ENCODE peak calls at places on chromosomes 1 and 21, in seven cellular contexts. One of them, this sample, is unnamed.

GRCh38 chr1:23885222-23885621 is 17.1 kb upstream of the FUCA1 start:
- DNase-seq in transverse colon: no peak
- DNase-seq in Panc1: no peak
- DNase-seq in prostate gland: no peak
- DNase-seq in breast epithelium: no peak
- DNase-seq in GM12878: no peak
- DNase-seq in HCT116: no peak
- DNase-seq in this sample: no peak

GRCh38 chr21:46126321-46127238 is 28.7 kb downstream of the COL6A2 start:
- DNase-seq in transverse colon: peak; percentile 6
- DNase-seq in Panc1: no peak
- DNase-seq in prostate gland: no peak
- DNase-seq in breast epithelium: no peak
- DNase-seq in GM12878: no peak
- DNase-seq in HCT116: no peak
- DNase-seq in this sample: peak; percentile 71

GRCh38 chr1:8370928-8371327 is 53.0 kb downstream of the SLC45A1 start:
- DNase-seq in transverse colon: no peak
- DNase-seq in Panc1: no peak
- DNase-seq in prostate gland: no peak
- DNase-seq in breast epithelium: no peak
- DNase-seq in GM12878: no peak
- DNase-seq in HCT116: no peak
- DNase-seq in this sample: no peak

GRCh38 chr1:202182040-202182877 is 11.3 kb upstream of the LGR6 start:
- DNase-seq in transverse colon: no peak
- DNase-seq in Panc1: no peak
- DNase-seq in prostate gland: no peak
- DNase-seq in breast epithelium: no peak
- DNase-seq in GM12878: no peak
- DNase-seq in HCT116: no peak
- DNase-seq in this sample: no peak

GRCh38 chr1:44242761-44243160 is 29.5 kb downstream of the DMAP1 start:
- DNase-seq in transverse colon: no peak
- DNase-seq in Panc1: no peak
- DNase-seq in prostate gland: no peak
- DNase-seq in breast epithelium: no peak
- DNase-seq in GM12878: no peak
- DNase-seq in HCT116: no peak
- DNase-seq in this sample: peak; percentile 70

GRCh38 chr1:203127672-203128611 is at the start of gene ADORA1:
- DNase-seq in transverse colon: peak; percentile 67
- DNase-seq in Panc1: no peak
- DNase-seq in prostate gland: peak; percentile 24
- DNase-seq in breast epithelium: peak; percentile 51
- DNase-seq in GM12878: no peak
- DNase-seq in HCT116: peak; percentile 10
- DNase-seq in this sample: peak; percentile 91

GRCh38 chr1:185670187-185670627 is 64.0 kb upstream of the HMCN1 start:
- DNase-seq in transverse colon: peak; percentile 49
- DNase-seq in Panc1: no peak
- DNase-seq in prostate gland: peak; percentile 37
- DNase-seq in breast epithelium: no peak
- DNase-seq in GM12878: no peak
- DNase-seq in HCT116: no peak
- DNase-seq in this sample: peak; percentile 29

GRCh38 chr1:121483961-121484424 is 299.2 kb downstream of the SRGAP2C start:
- DNase-seq in transverse colon: no peak
- DNase-seq in Panc1: no peak
- DNase-seq in prostate gland: no peak
- DNase-seq in breast epithelium: no peak
- DNase-seq in GM12878: no peak
- DNase-seq in HCT116: no peak
- DNase-seq in this sample: no peak

GRCh38 chr1:47223174-47223920 is 8.7 kb downstream of the TAL1 start:
- DNase-seq in transverse colon: no peak
- DNase-seq in Panc1: no peak
- DNase-seq in prostate gland: no peak
- DNase-seq in breast epithelium: no peak
- DNase-seq in GM12878: no peak
- DNase-seq in HCT116: no peak
- DNase-seq in this sample: no peak

GRCh38 chr1:84299536-84300260 is 1.8 kb upstream of the SAMD13 start:
- DNase-seq in transverse colon: no peak
- DNase-seq in Panc1: no peak
- DNase-seq in prostate gland: no peak
- DNase-seq in breast epithelium: no peak
- DNase-seq in GM12878: no peak
- DNase-seq in HCT116: no peak
- DNase-seq in this sample: no peak

GRCh38 chr1:235315735-235316134 is 12.2 kb downstream of the ARID4B start:
- DNase-seq in transverse colon: no peak
- DNase-seq in Panc1: no peak
- DNase-seq in prostate gland: no peak
- DNase-seq in breast epithelium: no peak
- DNase-seq in GM12878: no peak
- DNase-seq in HCT116: no peak
- DNase-seq in this sample: no peak

GRCh38 chr1:31627301-31627929 is 9.9 kb downstream of the HCRTR1 start:
- DNase-seq in transverse colon: peak; percentile 43
- DNase-seq in Panc1: no peak
- DNase-seq in prostate gland: peak; percentile 35
- DNase-seq in breast epithelium: peak; percentile 91
- DNase-seq in GM12878: no peak
- DNase-seq in HCT116: no peak
- DNase-seq in this sample: peak; percentile 91

GRCh38 chr1:240820816-240821215 is 208.9 kb upstream of the GREM2 start:
- DNase-seq in transverse colon: no peak
- DNase-seq in Panc1: no peak
- DNase-seq in prostate gland: no peak
- DNase-seq in breast epithelium: no peak
- DNase-seq in GM12878: peak; percentile 2
- DNase-seq in HCT116: no peak
- DNase-seq in this sample: no peak

GRCh38 chr1:27574871-27575831 is 28.8 kb downstream of the AHDC1 start:
- DNase-seq in transverse colon: peak; percentile 66
- DNase-seq in Panc1: no peak
- DNase-seq in prostate gland: peak; percentile 52
- DNase-seq in breast epithelium: peak; percentile 46
- DNase-seq in GM12878: no peak
- DNase-seq in HCT116: no peak
- DNase-seq in this sample: peak; percentile 94

GRCh38 chr21:33411949-33412430 is 8.8 kb downstream of the IFNGR2 start:
- DNase-seq in transverse colon: peak; percentile 68
- DNase-seq in Panc1: no peak
- DNase-seq in prostate gland: no peak
- DNase-seq in breast epithelium: no peak
- DNase-seq in GM12878: no peak
- DNase-seq in HCT116: no peak
- DNase-seq in this sample: no peak

GRCh38 chr1:85465099-85465790 is at the start of gene DDAH1:
- DNase-seq in transverse colon: peak; percentile 71
- DNase-seq in Panc1: no peak
- DNase-seq in prostate gland: peak; percentile 67
- DNase-seq in breast epithelium: peak; percentile 50
- DNase-seq in GM12878: no peak
- DNase-seq in HCT116: peak; percentile 23
- DNase-seq in this sample: peak; percentile 83

GRCh38 chr1:107009286-107009685 is 47.2 kb upstream of the PRMT6 start:
- DNase-seq in transverse colon: no peak
- DNase-seq in Panc1: no peak
- DNase-seq in prostate gland: no peak
- DNase-seq in breast epithelium: no peak
- DNase-seq in GM12878: no peak
- DNase-seq in HCT116: no peak
- DNase-seq in this sample: no peak

GRCh38 chr1:195328681-195329080 is 1279.6 kb downstream of the KCNT2 start:
- DNase-seq in transverse colon: no peak
- DNase-seq in Panc1: no peak
- DNase-seq in prostate gland: no peak
- DNase-seq in breast epithelium: no peak
- DNase-seq in GM12878: no peak
- DNase-seq in HCT116: no peak
- DNase-seq in this sample: no peak

GRCh38 chr1:223650465-223650864 is 15.0 kb downstream of the CAPN8 start:
- DNase-seq in transverse colon: no peak
- DNase-seq in Panc1: no peak
- DNase-seq in prostate gland: no peak
- DNase-seq in breast epithelium: no peak
- DNase-seq in GM12878: no peak
- DNase-seq in HCT116: no peak
- DNase-seq in this sample: no peak
- TF ChIP-seq POLR2AphosphoS5 in transverse colon: no peak
- TF ChIP-seq POLR2AphosphoS5 in Panc1: no peak
- TF ChIP-seq POLR2AphosphoS5 in prostate gland: no peak
- TF ChIP-seq POLR2AphosphoS5 in breast epithelium: no peak
- TF ChIP-seq POLR2AphosphoS5 in GM12878: no peak
- TF ChIP-seq POLR2AphosphoS5 in HCT116: no peak
- TF ChIP-seq POLR2AphosphoS5 in this sample: no peak

DNA sequence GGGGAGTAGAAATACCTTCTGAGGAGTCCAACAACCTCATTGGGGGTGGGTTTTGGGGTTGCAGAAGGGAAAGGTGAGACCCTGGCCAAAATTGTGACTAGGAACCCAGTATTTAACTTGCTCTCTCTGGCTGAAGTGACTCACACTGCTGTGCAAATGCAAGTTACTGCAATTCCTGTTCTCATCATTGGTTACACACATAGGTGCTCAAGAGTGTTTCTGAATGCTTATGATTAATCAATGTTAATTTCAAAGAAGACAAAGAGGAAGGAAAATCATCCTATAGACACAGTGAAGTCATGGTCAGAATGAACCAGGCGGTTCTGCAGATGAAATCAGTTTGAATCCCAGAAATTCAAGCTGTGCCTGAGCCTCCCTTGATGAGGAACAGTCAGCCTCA is 3.1 kb downstream of the ASCL5 start:
- DNase-seq in transverse colon: no peak
- DNase-seq in Panc1: no peak
- DNase-seq in prostate gland: no peak
- DNase-seq in breast epithelium: no peak
- DNase-seq in GM12878: no peak
- DNase-seq in HCT116: no peak
- DNase-seq in this sample: no peak
- H3K27ac ChIP-seq in transverse colon: no peak overlapping the region
- H3K27ac ChIP-seq in Panc1: no peak overlapping the region
- H3K27ac ChIP-seq in prostate gland: no peak overlapping the region
- H3K27ac ChIP-seq in breast epithelium: no peak overlapping the region
- H3K27ac ChIP-seq in GM12878: no peak overlapping the region
- H3K27ac ChIP-seq in HCT116: no peak overlapping the region
- H3K27ac ChIP-seq in this sample: no peak overlapping the region

GRCh38 chr1:22431965-22432364 is 19.7 kb upstream of the ZBTB40 start:
- DNase-seq in transverse colon: no peak
- DNase-seq in Panc1: no peak
- DNase-seq in prostate gland: no peak
- DNase-seq in breast epithelium: no peak
- DNase-seq in GM12878: no peak
- DNase-seq in HCT116: no peak
- DNase-seq in this sample: no peak

DNA sequence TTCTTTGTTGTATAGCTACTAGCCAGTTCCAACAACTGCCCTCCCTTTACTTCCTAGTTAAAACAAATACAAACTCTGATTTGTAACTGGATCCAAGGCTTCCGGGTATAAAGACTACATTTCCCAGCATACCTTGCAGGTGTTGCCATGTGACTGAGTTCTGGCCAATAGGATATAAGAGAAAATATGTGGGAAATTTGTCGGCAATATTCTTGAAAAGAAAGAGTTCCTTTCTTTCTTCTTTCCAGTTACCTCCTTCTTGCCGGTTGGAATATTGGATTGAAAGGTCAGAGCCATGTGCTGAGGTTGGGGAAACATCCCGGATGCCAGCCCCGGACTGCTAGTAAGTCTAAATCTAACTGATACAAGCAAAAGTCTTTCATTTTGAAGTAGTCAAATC is 23.0 kb upstream of the ZBTB40 start:
- DNase-seq in transverse colon: peak; percentile 20
- DNase-seq in Panc1: no peak
- DNase-seq in prostate gland: no peak
- DNase-seq in breast epithelium: no peak
- DNase-seq in GM12878: peak; percentile 46
- DNase-seq in HCT116: peak; percentile 69
- DNase-seq in this sample: no peak
- H3K36me3 ChIP-seq in transverse colon: no peaks in the 10 kb centered on the region
- H3K36me3 ChIP-seq in Panc1: no peaks in the 10 kb centered on the region
- H3K36me3 ChIP-seq in prostate gland: no peaks in the 10 kb centered on the region
- H3K36me3 ChIP-seq in breast epithelium: no peaks in the 10 kb centered on the region
- H3K36me3 ChIP-seq in GM12878: no peaks in the 10 kb centered on the region
- H3K36me3 ChIP-seq in HCT116: no peaks in the 10 kb centered on the region
- H3K36me3 ChIP-seq in this sample: no peaks in the 10 kb centered on the region

GRCh38 chr1:26556041-26556440 is 26.5 kb downstream of the RPS6KA1 start:
- DNase-seq in transverse colon: no peak
- DNase-seq in Panc1: no peak
- DNase-seq in prostate gland: no peak
- DNase-seq in breast epithelium: no peak
- DNase-seq in GM12878: no peak
- DNase-seq in HCT116: no peak
- DNase-seq in this sample: no peak

GRCh38 chr1:26555550-26555981 is 26.0 kb downstream of the RPS6KA1 start:
- DNase-seq in transverse colon: no peak
- DNase-seq in Panc1: no peak
- DNase-seq in prostate gland: no peak
- DNase-seq in breast epithelium: peak; percentile 68
- DNase-seq in GM12878: no peak
- DNase-seq in HCT116: no peak
- DNase-seq in this sample: no peak

GRCh38 chr1:26557078-26557477 is 27.5 kb downstream of the RPS6KA1 start:
- DNase-seq in transverse colon: no peak
- DNase-seq in Panc1: no peak
- DNase-seq in prostate gland: no peak
- DNase-seq in breast epithelium: no peak
- DNase-seq in GM12878: no peak
- DNase-seq in HCT116: no peak
- DNase-seq in this sample: no peak

GRCh38 chr1:26558649-26559048 is 29.1 kb downstream of the RPS6KA1 start:
- DNase-seq in transverse colon: no peak
- DNase-seq in Panc1: no peak
- DNase-seq in prostate gland: no peak
- DNase-seq in breast epithelium: no peak
- DNase-seq in GM12878: no peak
- DNase-seq in HCT116: no peak
- DNase-seq in this sample: no peak

DNA sequence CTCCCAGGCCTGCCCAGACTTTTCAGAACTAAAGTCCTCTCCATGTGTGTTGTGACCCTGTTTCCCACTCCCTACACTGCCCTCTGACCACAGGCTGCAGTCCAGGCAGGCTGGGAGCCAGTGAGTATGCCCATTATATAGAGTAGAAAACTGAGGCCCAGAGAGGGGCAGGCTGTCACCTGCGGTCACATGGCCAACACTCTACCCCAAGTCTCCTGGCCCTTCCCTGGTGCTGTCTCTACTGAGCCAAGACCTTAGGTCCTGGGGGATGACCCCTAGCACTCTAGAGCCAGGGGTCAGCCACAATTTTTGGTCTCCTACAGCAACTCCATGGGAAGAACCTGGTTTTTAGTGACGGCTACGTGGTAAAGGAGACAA is 30.8 kb downstream of the RPS6KA1 start:
- DNase-seq in transverse colon: no peak
- DNase-seq in Panc1: no peak
- DNase-seq in prostate gland: no peak
- DNase-seq in breast epithelium: no peak
- DNase-seq in GM12878: no peak
- DNase-seq in HCT116: no peak
- DNase-seq in this sample: no peak
- TF ChIP-seq POLR2AphosphoS5 in transverse colon: no peak
- TF ChIP-seq POLR2AphosphoS5 in Panc1: no peak
- TF ChIP-seq POLR2AphosphoS5 in prostate gland: no peak
- TF ChIP-seq POLR2AphosphoS5 in breast epithelium: no peak
- TF ChIP-seq POLR2AphosphoS5 in GM12878: no peak
- TF ChIP-seq POLR2AphosphoS5 in HCT116: no peak
- TF ChIP-seq POLR2AphosphoS5 in this sample: no peak